ENCODE peak calls at places on chromosomes 7 and 10, in seven cellular contexts. One of them, this sample, is unnamed.

GRCh38 chr7:113045379-113045778 is 41.2 kb downstream of the GPR85 start:
- ATAC-seq in pancreas: no peak
- ATAC-seq in lower lobe of right lung: no peak
- ATAC-seq in activated naive CD8-positive, alpha-beta T cell treated with anti-CD3 and anti-CD28 coated beads, Interleukin-2, amount 10 ng/mL, durations not matched to agents 7 days and 5 days: no peak
- ATAC-seq in activated CD4-positive, alpha-beta T cell treated with anti-CD3 and anti-CD28 coated beads for 36 hours: no peak
- ATAC-seq in right cardiac atrium: no peak
- ATAC-seq in A549: no peak
- ATAC-seq in this sample: no peak

GRCh38 chr7:135855836-135856235 is 107.2 kb upstream of the FAM180A start:
- ATAC-seq in pancreas: no peak
- ATAC-seq in lower lobe of right lung: no peak
- ATAC-seq in activated naive CD8-positive, alpha-beta T cell treated with anti-CD3 and anti-CD28 coated beads, Interleukin-2, amount 10 ng/mL, durations not matched to agents 7 days and 5 days: no peak
- ATAC-seq in activated CD4-positive, alpha-beta T cell treated with anti-CD3 and anti-CD28 coated beads for 36 hours: no peak
- ATAC-seq in right cardiac atrium: no peak
- ATAC-seq in A549: no peak
- ATAC-seq in this sample: no peak

GRCh38 chr7:17134786-17135185 is 163.7 kb upstream of the AHR start:
- ATAC-seq in pancreas: no peak
- ATAC-seq in lower lobe of right lung: no peak
- ATAC-seq in activated naive CD8-positive, alpha-beta T cell treated with anti-CD3 and anti-CD28 coated beads, Interleukin-2, amount 10 ng/mL, durations not matched to agents 7 days and 5 days: no peak
- ATAC-seq in activated CD4-positive, alpha-beta T cell treated with anti-CD3 and anti-CD28 coated beads for 36 hours: peak; percentile 53
- ATAC-seq in right cardiac atrium: no peak
- ATAC-seq in A549: no peak
- ATAC-seq in this sample: peak; percentile 94

GRCh38 chr7:99929730-99930053 is 272 bp upstream of the GJC3 start:
- ATAC-seq in pancreas: no peak
- ATAC-seq in lower lobe of right lung: no peak
- ATAC-seq in activated naive CD8-positive, alpha-beta T cell treated with anti-CD3 and anti-CD28 coated beads, Interleukin-2, amount 10 ng/mL, durations not matched to agents 7 days and 5 days: no peak
- ATAC-seq in activated CD4-positive, alpha-beta T cell treated with anti-CD3 and anti-CD28 coated beads for 36 hours: peak; percentile 12
- ATAC-seq in right cardiac atrium: no peak
- ATAC-seq in A549: peak; percentile 57
- ATAC-seq in this sample: no peak

GRCh38 chr10:90723416-90724068 is 134.3 kb downstream of the HTR7 start:
- ATAC-seq in pancreas: no peak
- ATAC-seq in lower lobe of right lung: no peak
- ATAC-seq in activated naive CD8-positive, alpha-beta T cell treated with anti-CD3 and anti-CD28 coated beads, Interleukin-2, amount 10 ng/mL, durations not matched to agents 7 days and 5 days: peak; percentile 67
- ATAC-seq in activated CD4-positive, alpha-beta T cell treated with anti-CD3 and anti-CD28 coated beads for 36 hours: peak; percentile 60
- ATAC-seq in right cardiac atrium: no peak
- ATAC-seq in A549: no peak
- ATAC-seq in this sample: peak; percentile 31

GRCh38 chr10:128178319-128178937 is 52.2 kb upstream of the MKI67 start:
- ATAC-seq in pancreas: no peak
- ATAC-seq in lower lobe of right lung: peak; percentile 46
- ATAC-seq in activated naive CD8-positive, alpha-beta T cell treated with anti-CD3 and anti-CD28 coated beads, Interleukin-2, amount 10 ng/mL, durations not matched to agents 7 days and 5 days: peak; percentile 64
- ATAC-seq in activated CD4-positive, alpha-beta T cell treated with anti-CD3 and anti-CD28 coated beads for 36 hours: peak; percentile 69
- ATAC-seq in right cardiac atrium: no peak
- ATAC-seq in A549: peak; percentile 98
- ATAC-seq in this sample: no peak

GRCh38 chr7:137772221-137772620 is 74.6 kb downstream of the DGKI start:
- ATAC-seq in pancreas: no peak
- ATAC-seq in lower lobe of right lung: no peak
- ATAC-seq in activated naive CD8-positive, alpha-beta T cell treated with anti-CD3 and anti-CD28 coated beads, Interleukin-2, amount 10 ng/mL, durations not matched to agents 7 days and 5 days: no peak
- ATAC-seq in activated CD4-positive, alpha-beta T cell treated with anti-CD3 and anti-CD28 coated beads for 36 hours: no peak
- ATAC-seq in right cardiac atrium: no peak
- ATAC-seq in A549: no peak
- ATAC-seq in this sample: no peak

GRCh38 chr7:40437498-40437897 is 302.7 kb downstream of the SUGCT start:
- ATAC-seq in pancreas: no peak
- ATAC-seq in lower lobe of right lung: peak; percentile 42
- ATAC-seq in activated naive CD8-positive, alpha-beta T cell treated with anti-CD3 and anti-CD28 coated beads, Interleukin-2, amount 10 ng/mL, durations not matched to agents 7 days and 5 days: no peak
- ATAC-seq in activated CD4-positive, alpha-beta T cell treated with anti-CD3 and anti-CD28 coated beads for 36 hours: no peak
- ATAC-seq in right cardiac atrium: no peak
- ATAC-seq in A549: peak; percentile 60
- ATAC-seq in this sample: no peak

GRCh38 chr7:46534593-46535271 is 613.7 kb upstream of the IGFBP3 start:
- ATAC-seq in pancreas: no peak
- ATAC-seq in lower lobe of right lung: no peak
- ATAC-seq in activated naive CD8-positive, alpha-beta T cell treated with anti-CD3 and anti-CD28 coated beads, Interleukin-2, amount 10 ng/mL, durations not matched to agents 7 days and 5 days: no peak
- ATAC-seq in activated CD4-positive, alpha-beta T cell treated with anti-CD3 and anti-CD28 coated beads for 36 hours: no peak
- ATAC-seq in right cardiac atrium: peak; percentile 56
- ATAC-seq in A549: no peak
- ATAC-seq in this sample: no peak